ENCODE peak calls at places on chromosomes 5 and 9, in ten cellular contexts. R is heart right ventricle; M is ovary; E is CD8-positive, alpha-beta memory T cell; Y is WERI-Rb-1; C is left lung; V is fibroblast of lung; H is AG04450; Z is mesendoderm; K is IMR-90. F is an unnamed sample.

GRCh38 chr9:89996717-89997116 is 391.9 kb downstream of the GADD45G start:
- DNase-seq in R (no peak), M (no peak), E (no peak), Y (peak; percentile 44), C (no peak), V (peak; percentile 22), H (no peak), Z (no peak), K (no peak), F (no peak)

GRCh38 chr5:141778211-141778610 is 96.2 kb upstream of the ARAP3 start:
- DNase-seq in R (no peak), M (peak; percentile 20), E (no peak), Y (no peak), C (no peak), V (peak; percentile 86), H (peak; percentile 53), Z (peak; percentile 58), K (peak; percentile 86), F (peak; percentile 62)

GRCh38 chr5:88683506-88684135 is 199.4 kb downstream of the MEF2C start:
- DNase-seq in R (no peak), M (no peak), E (no peak), Y (no peak), C (no peak), V (no peak), H (no peak), Z (peak; percentile 89), K (no peak), F (no peak)

GRCh38 chr5:127589309-127590036 is 59.4 kb upstream of the CTXN3 start:
- DNase-seq in R (no peak), M (no peak), E (no peak), Y (no peak), C (no peak), V (no peak), H (no peak), Z (no peak), K (no peak), F (no peak)

GRCh38 chr9:21677387-21677786 is 125.0 kb upstream of the MTAP start:
- DNase-seq in R (no peak), M (no peak), E (no peak), Y (no peak), C (no peak), V (no peak), H (no peak), Z (no peak), K (no peak), F (no peak)

GRCh38 chr9:70399141-70399540 is 15.3 kb downstream of the KLF9 start:
- DNase-seq in R (no peak), M (no peak), E (no peak), Y (no peak), C (no peak), V (no peak), H (no peak), Z (no peak), K (no peak), F (no peak)

GRCh38 chr5:57711471-57711870 is 228.9 kb upstream of the ACTBL2 start:
- DNase-seq in R (no peak), M (no peak), E (no peak), Y (no peak), C (no peak), V (no peak), H (no peak), Z (no peak), K (peak; percentile 54), F (no peak)

GRCh38 chr9:89663264-89663970 is 58.6 kb downstream of the GADD45G start:
- DNase-seq in R (no peak), M (no peak), E (no peak), Y (no peak), C (no peak), V (no peak), H (no peak), Z (no peak), K (no peak), F (no peak)

GRCh38 chr5:177982072-177982727 is 13.8 kb downstream of the PROP1 start:
- DNase-seq in R (no peak), M (no peak), E (no peak), Y (peak; percentile 15), C (no peak), V (no peak), H (no peak), Z (peak; percentile 76), K (no peak), F (no peak)

GRCh38 chr5:177983763-177984564 is 12.1 kb downstream of the PROP1 start:
- DNase-seq in R (no peak), M (no peak), E (no peak), Y (no peak), C (no peak), V (no peak), H (no peak), Z (no peak), K (no peak), F (no peak)

GRCh38 chr5:177982956-177983355 is 13.1 kb downstream of the PROP1 start:
- DNase-seq in R (no peak), M (no peak), E (no peak), Y (no peak), C (no peak), V (no peak), H (no peak), Z (no peak), K (no peak), F (no peak)

GRCh38 chr5:177981296-177982071 is 14.6 kb downstream of the PROP1 start:
- DNase-seq in R (no peak), M (no peak), E (no peak), Y (no peak), C (no peak), V (no peak), H (no peak), Z (no peak), K (no peak), F (no peak)

GRCh38 chr5:177980776-177981175 is 15.3 kb downstream of the PROP1 start:
- DNase-seq in R (no peak), M (peak; percentile 29), E (no peak), Y (no peak), C (no peak), V (no peak), H (no peak), Z (peak; percentile 38), K (no peak), F (peak; percentile 18)
- H3K27me3 ChIP-seq in R (peaks cover 14% of the 10 kb centered on the region), M (no peaks in the 10 kb centered on the region), E (peaks cover 31% of the 10 kb centered on the region), Y (no peaks in the 10 kb centered on the region), C (peaks cover 34% of the 10 kb centered on the region), V (peaks cover 24% of the 10 kb centered on the region), H (peaks cover 38% of the 10 kb centered on the region), Z (no peaks in the 10 kb centered on the region), K (peaks cover 27% of the 10 kb centered on the region), F (peaks cover 23% of the 10 kb centered on the region)

DNA sequence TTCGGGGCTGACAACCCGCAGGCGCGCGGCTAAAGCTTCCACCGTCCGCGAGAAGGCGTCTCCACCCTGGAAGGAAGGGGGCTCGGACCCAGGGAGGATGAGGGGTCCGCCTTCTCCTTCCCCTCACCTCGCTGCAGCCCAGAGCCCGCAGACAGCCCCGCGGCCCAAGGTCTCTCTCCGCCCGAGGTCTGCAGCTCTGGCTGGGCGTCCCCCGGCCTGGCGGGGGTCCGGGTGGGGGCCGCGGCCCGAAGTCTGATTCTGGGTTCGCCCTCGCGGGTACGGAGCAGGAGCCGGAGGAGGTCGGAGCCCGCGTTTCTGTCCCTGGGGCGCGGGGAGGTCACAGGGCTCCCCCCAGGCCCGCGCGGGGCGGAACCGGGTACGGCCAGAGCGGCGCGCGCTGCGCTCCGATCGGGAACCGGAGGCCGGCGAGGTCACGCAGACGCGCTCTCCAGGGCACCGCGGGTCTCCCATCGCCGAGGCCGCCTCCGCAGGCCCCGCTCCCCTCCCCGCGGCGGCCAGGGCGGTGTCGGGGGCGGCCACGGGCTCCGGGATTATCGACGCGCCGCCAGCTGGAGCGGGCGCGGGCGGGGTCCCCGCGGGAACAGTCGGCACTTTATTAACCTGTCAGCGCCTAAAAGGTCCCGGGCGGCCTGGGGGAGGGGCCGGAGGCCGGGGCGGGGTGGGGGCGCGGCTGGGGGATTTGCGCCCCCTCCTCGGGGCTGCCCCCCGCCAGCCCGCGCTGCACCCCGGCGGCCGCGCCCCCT is 11.6 kb downstream of the LHX3 start:
- DNase-seq in R (no peak), M (no peak), E (no peak), Y (peak; percentile 91), C (no peak), V (no peak), H (no peak), Z (no peak), K (no peak), F (no peak)
- H3K27me3 ChIP-seq in R (peaks cover 52% of the 10 kb centered on the region), M (no peaks in the 10 kb centered on the region), E (peaks cover 32% of the 10 kb centered on the region), Y (no peaks in the 10 kb centered on the region), C (peaks cover 77% of the 10 kb centered on the region), V (peaks cover 55% of the 10 kb centered on the region), H (peaks cover 84% of the 10 kb centered on the region), Z (peaks cover 57% of the 10 kb centered on the region), K (peaks cover 85% of the 10 kb centered on the region), F (peaks cover 53% of the 10 kb centered on the region)

GRCh38 chr5:10733426-10733825 is 27.6 kb downstream of the DAP start:
- DNase-seq in R (no peak), M (no peak), E (no peak), Y (no peak), C (no peak), V (no peak), H (no peak), Z (no peak), K (no peak), F (no peak)

GRCh38 chr5:10735569-10736255 is 25.3 kb downstream of the DAP start:
- DNase-seq in R (no peak), M (no peak), E (no peak), Y (no peak), C (no peak), V (no peak), H (no peak), Z (no peak), K (no peak), F (no peak)

GRCh38 chr5:10736354-10736753 is 24.7 kb downstream of the DAP start:
- DNase-seq in R (no peak), M (no peak), E (no peak), Y (no peak), C (no peak), V (no peak), H (no peak), Z (no peak), K (no peak), F (no peak)

GRCh38 chr5:10734832-10735231 is 26.2 kb downstream of the DAP start:
- DNase-seq in R (no peak), M (no peak), E (no peak), Y (no peak), C (no peak), V (peak; percentile 38), H (no peak), Z (no peak), K (no peak), F (no peak)

GRCh38 chr5:10734050-10734709 is 26.9 kb downstream of the DAP start:
- DNase-seq in R (no peak), M (no peak), E (no peak), Y (peak; percentile 39), C (no peak), V (no peak), H (no peak), Z (no peak), K (no peak), F (no peak)
- H3K27me3 ChIP-seq in R (no peaks in the 10 kb centered on the region), M (no peaks in the 10 kb centered on the region), E (no peaks in the 10 kb centered on the region), Y (no peaks in the 10 kb centered on the region), C (no peaks in the 10 kb centered on the region), V (no peaks in the 10 kb centered on the region), H (no peaks in the 10 kb centered on the region), Z (no peaks in the 10 kb centered on the region), K (no peaks in the 10 kb centered on the region), F (no peaks in the 10 kb centered on the region)

DNA sequence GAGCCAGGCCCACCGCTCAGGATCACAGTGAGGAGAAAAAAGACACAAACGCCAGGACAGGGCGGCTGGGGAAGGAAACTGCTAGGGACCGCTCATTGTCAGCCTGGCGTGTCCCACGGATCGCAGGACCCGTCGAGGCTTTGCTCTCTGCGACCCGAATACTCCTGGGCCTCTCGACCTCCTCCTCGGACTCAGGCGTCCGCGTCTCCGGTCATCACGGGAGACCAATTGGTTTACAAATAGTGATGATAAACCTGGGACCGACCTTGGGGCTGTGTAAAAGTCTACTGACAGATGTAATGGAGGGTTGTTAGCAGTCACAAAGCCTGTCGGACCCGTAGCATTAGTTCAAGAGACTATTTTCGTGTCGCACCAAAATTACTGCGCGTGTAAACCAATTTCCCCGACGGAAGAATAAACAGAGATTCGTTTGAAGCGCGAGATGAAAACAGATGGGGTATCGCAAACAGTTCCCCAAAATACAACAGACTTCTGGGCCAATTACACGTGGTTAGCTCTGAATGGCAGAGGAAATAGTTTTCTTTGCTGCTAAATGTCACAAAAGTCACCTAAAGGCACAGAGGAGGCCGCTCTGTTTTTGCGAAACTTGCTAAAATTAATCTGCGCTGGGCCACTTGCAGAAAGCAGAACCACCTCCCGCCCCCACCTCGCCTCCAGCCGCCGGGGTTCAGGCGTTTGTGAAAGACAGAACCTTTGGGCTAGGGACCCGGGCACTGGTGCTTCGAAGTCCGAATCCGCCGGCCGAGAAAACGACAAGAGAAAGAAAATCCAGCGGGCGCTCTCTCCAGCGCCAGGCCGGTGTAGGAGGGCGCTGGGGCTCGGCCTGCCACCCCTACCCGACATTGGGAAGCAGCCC is 67.6 kb downstream of the FOXD1 start:
- DNase-seq in R (no peak), M (no peak), E (no peak), Y (no peak), C (no peak), V (no peak), H (no peak), Z (peak; percentile 39), K (no peak), F (no peak)
- H3K27me3 ChIP-seq in R (peaks cover 22% of the 10 kb centered on the region), M (no peaks in the 10 kb centered on the region), E (peaks cover 55% of the 10 kb centered on the region), Y (no peaks in the 10 kb centered on the region), C (peaks cover 74% of the 10 kb centered on the region), V (no peaks in the 10 kb centered on the region), H (no peaks in the 10 kb centered on the region), Z (peaks cover 28% of the 10 kb centered on the region), K (no peaks in the 10 kb centered on the region), F (peaks cover 7% of the 10 kb centered on the region)